ENCODE peak calls at places on chromosomes 11 and 22, in five cellular contexts. D is prostate gland, V is pancreas, F is endothelial cell of umbilical vein, E is esophagus squamous epithelium. A is an unnamed sample.

GRCh38 chr22:28231423-28231822 is 312.4 kb upstream of the PITPNB start:
- DNase-seq in D (no peak), V (no peak), F (no peak), E (no peak), A (no peak)

GRCh38 chr11:8754241-8754640 is 71.6 kb downstream of the RPL27A start:
- DNase-seq in D (no peak), V (no peak), F (no peak), E (no peak), A (no peak)

GRCh38 chr11:36657610-36658225 is 59.7 kb upstream of the RAG2 start:
- DNase-seq in D (no peak), V (no peak), F (no peak), E (no peak), A (no peak)

GRCh38 chr11:20238712-20239111 is 78.4 kb upstream of the DBX1 start:
- DNase-seq in D (no peak), V (peak; percentile 15), F (no peak), E (no peak), A (no peak)

GRCh38 chr11:110955797-110956196 is 243.6 kb upstream of the ARHGAP20 start:
- DNase-seq in D (no peak), V (no peak), F (no peak), E (no peak), A (no peak)

GRCh38 chr22:30810105-30810504 is 115.4 kb downstream of the OSBP2 start:
- DNase-seq in D (no peak), V (no peak), F (no peak), E (no peak), A (no peak)

GRCh38 chr11:46049325-46049860 is 71.9 kb downstream of the PHF21A start:
- DNase-seq in D (no peak), V (no peak), F (no peak), E (no peak), A (no peak)

GRCh38 chr22:42863349-42863911 is 6.4 kb upstream of the ARFGAP3 start:
- DNase-seq in D (no peak), V (no peak), F (peak; percentile 19), E (no peak), A (no peak)

GRCh38 chr11:68036717-68037239 is 2.0 kb upstream of the TCIRG1 start:
- DNase-seq in D (no peak), V (peak; percentile 68), F (no peak), E (no peak), A (no peak)

GRCh38 chr11:121881806-121882205 is 234.2 kb downstream of the BLID start:
- DNase-seq in D (no peak), V (no peak), F (no peak), E (no peak), A (no peak)

GRCh38 chr11:101407324-101407723 is 176.5 kb downstream of the TRPC6 start:
- DNase-seq in D (no peak), V (no peak), F (no peak), E (no peak), A (peak; percentile 82)

GRCh38 chr22:50169774-50170341 is 673 bp upstream of the PANX2 start:
- DNase-seq in D (no peak), V (peak; percentile 23), F (no peak), E (no peak), A (no peak)

GRCh38 chr11:8870461-8871282 is 40.3 kb upstream of the AKIP1 start:
- DNase-seq in D (peak; percentile 68), V (peak; percentile 70), F (peak; percentile 68), E (no peak), A (peak; percentile 64)

GRCh38 chr11:71930556-71931244 is 1.9 kb downstream of the RNF121 start:
- DNase-seq in D (no peak), V (no peak), F (no peak), E (no peak), A (no peak)

GRCh38 chr22:38338772-38339379 is 21.6 kb upstream of the CSNK1E start:
- DNase-seq in D (no peak), V (no peak), F (no peak), E (no peak), A (no peak)

GRCh38 chr22:49491221-49491635 is 336.4 kb downstream of the BRD1 start:
- DNase-seq in D (no peak), V (no peak), F (no peak), E (no peak), A (no peak)

GRCh38 chr11:122733301-122733686 is 77.8 kb downstream of the UBASH3B start:
- DNase-seq in D (no peak), V (no peak), F (peak; percentile 99), E (no peak), A (no peak)

GRCh38 chr11:17273668-17274321 is 2.7 kb upstream of the NUCB2 start:
- DNase-seq in D (no peak), V (no peak), F (no peak), E (no peak), A (no peak)

GRCh38 chr11:3207530-3208189 is 11.0 kb downstream of the MRGPRG start:
- DNase-seq in D (no peak), V (no peak), F (no peak), E (no peak), A (no peak)

GRCh38 chr11:27317751-27318150 is 45.3 kb downstream of the CCDC34 start:
- DNase-seq in D (no peak), V (no peak), F (no peak), E (no peak), A (no peak)

GRCh38 chr11:31757245-31757835 is 53.8 kb downstream of the PAX6 start:
- DNase-seq in D (no peak), V (no peak), F (no peak), E (no peak), A (no peak)

GRCh38 chr22:47435204-47435487 is 672.7 kb downstream of the TBC1D22A start:
- DNase-seq in D (no peak), V (no peak), F (no peak), E (no peak), A (no peak)

GRCh38 chr22:28952857-28953256 is 69.5 kb downstream of the ZNRF3 start:
- DNase-seq in D (peak; percentile 33), V (no peak), F (no peak), E (no peak), A (peak; percentile 27)

GRCh38 chr11:8799273-8799672 is 111.7 kb upstream of the AKIP1 start:
- DNase-seq in D (no peak), V (peak; percentile 18), F (no peak), E (no peak), A (no peak)

GRCh38 chr11:108559340-108559739 is 34.2 kb downstream of the EXPH5 start:
- DNase-seq in D (no peak), V (no peak), F (no peak), E (no peak), A (no peak)

GRCh38 chr11:114142646-114143045 is 83.1 kb downstream of the ZBTB16 start:
- DNase-seq in D (no peak), V (no peak), F (no peak), E (no peak), A (no peak)

GRCh38 chr11:102806296-102806695 is 8.3 kb upstream of the MMP1 start:
- DNase-seq in D (no peak), V (no peak), F (no peak), E (no peak), A (no peak)

GRCh38 chr11:120599816-120600420 is 88.4 kb downstream of the GRIK4 start:
- DNase-seq in D (no peak), V (no peak), F (no peak), E (no peak), A (no peak)

GRCh38 chr11:33262016-33262638 is 4.9 kb downstream of the HIPK3 start:
- DNase-seq in D (no peak), V (no peak), F (no peak), E (no peak), A (no peak)

GRCh38 chr11:77819411-77819920 is 1.1 kb downstream of the RSF1 start:
- DNase-seq in D (peak; percentile 89), V (peak; percentile 83), F (peak; percentile 89), E (peak; percentile 39), A (peak; percentile 73)

GRCh38 chr11:31815743-31816466 is 4.8 kb upstream of the PAX6 start:
- DNase-seq in D (no peak), V (no peak), F (no peak), E (no peak), A (no peak)

GRCh38 chr11:70597006-70597555 is 198.8 kb downstream of the CTTN start:
- DNase-seq in D (no peak), V (no peak), F (no peak), E (no peak), A (no peak)

GRCh38 chr11:70596091-70596490 is 197.8 kb downstream of the CTTN start:
- DNase-seq in D (no peak), V (no peak), F (no peak), E (no peak), A (no peak)

GRCh38 chr11:70595016-70595415 is 196.7 kb downstream of the CTTN start:
- DNase-seq in D (no peak), V (no peak), F (no peak), E (no peak), A (no peak)

GRCh38 chr11:70594031-70594430 is 195.7 kb downstream of the CTTN start:
- DNase-seq in D (no peak), V (no peak), F (no peak), E (no peak), A (no peak)

GRCh38 chr11:70595452-70595851 is 197.1 kb downstream of the CTTN start:
- DNase-seq in D (no peak), V (no peak), F (no peak), E (no peak), A (no peak)
- H3K27ac ChIP-seq in D (no peak overlapping the region), V (no peak overlapping the region), F (no peak overlapping the region), E (no peak overlapping the region), A (no peak overlapping the region)

GRCh38 chr11:96218013-96218412 is 125.0 kb downstream of the MAML2 start:
- DNase-seq in D (no peak), V (no peak), F (no peak), E (no peak), A (no peak)

GRCh38 chr11:96215826-96216225 is 127.2 kb downstream of the MAML2 start:
- DNase-seq in D (no peak), V (no peak), F (peak; percentile 15), E (no peak), A (no peak)

GRCh38 chr11:96215094-96215782 is 127.8 kb downstream of the MAML2 start:
- DNase-seq in D (no peak), V (no peak), F (peak; percentile 81), E (no peak), A (no peak)

GRCh38 chr11:96218901-96219300 is 124.1 kb downstream of the MAML2 start:
- DNase-seq in D (no peak), V (no peak), F (no peak), E (no peak), A (no peak)

GRCh38 chr11:96217206-96217605 is 125.8 kb downstream of the MAML2 start:
- DNase-seq in D (no peak), V (no peak), F (no peak), E (no peak), A (no peak)
- H3K4me1 ChIP-seq in D (peaks cover 7% of the 10 kb centered on the region), V (no peaks in the 10 kb centered on the region), F (peaks cover 66% of the 10 kb centered on the region), E (peaks cover 49% of the 10 kb centered on the region), A (peaks cover 4% of the 10 kb centered on the region)

DNA sequence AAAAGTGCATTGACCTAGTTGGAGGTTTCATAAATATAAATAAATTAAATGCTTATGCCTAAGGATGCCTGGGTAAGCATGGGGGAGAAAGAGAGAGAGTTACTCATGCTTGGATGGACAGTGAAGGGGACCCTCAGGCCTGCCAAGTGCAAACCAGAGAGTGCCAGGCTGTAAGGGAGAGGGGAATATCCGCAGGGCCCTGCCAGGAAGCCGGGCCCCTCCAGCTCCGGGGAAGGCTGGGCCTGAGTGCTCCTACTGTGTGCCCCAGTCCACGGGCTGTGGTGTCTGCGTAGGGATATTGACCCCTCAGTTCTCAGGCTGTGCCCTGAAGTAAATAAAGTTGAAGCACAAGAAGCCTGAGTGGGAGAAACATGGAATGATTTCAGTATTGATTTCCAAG is 214.5 kb downstream of the DSCAML1 start:
- DNase-seq in D (no peak), V (no peak), F (no peak), E (no peak), A (no peak)
- H3K27ac ChIP-seq in D (no peak overlapping the region), V (no peak overlapping the region), F (no peak overlapping the region), E (no peak overlapping the region), A (no peak overlapping the region)

GRCh38 chr11:117094776-117095175 is 3.5 kb downstream of the SIK3 start:
- DNase-seq in D (no peak), V (no peak), F (no peak), E (no peak), A (no peak)
- H3K4me1 ChIP-seq in D (no peaks in the 10 kb centered on the region), V (peaks cover 16% of the 10 kb centered on the region), F (peaks cover 17% of the 10 kb centered on the region), E (peaks cover 52% of the 10 kb centered on the region), A (no peaks in the 10 kb centered on the region)